ENCODE peak calls at places on chromosomes 12 and 14, in eight cellular contexts. Z is NCI-H1105 treated with DMSO at 0.1 percent for 48 hours, T is choroid plexus epithelial cell, G is brain microvascular endothelial cell, X is caudate nucleus, I is NCI-H1694 treated with DMSO at 0.1 percent for 48 hours, U is T-cell, A is naive B cell. E is an unnamed sample.

GRCh38 chr12:98845957-98846356 is 200.9 kb downstream of the APAF1 start:
- DNase-seq in T (no peak), X (no peak), G (no peak), Z (no peak), U (no peak), I (no peak), A (no peak), E (no peak)

GRCh38 chr12:29317556-29318363 is 63.2 kb downstream of the ERGIC2 start:
- DNase-seq in A (peak), T (peak), Z (peak), X (peak), G (peak), U (peak), I (peak), E (peak)

GRCh38 chr14:79363291-79363690 is 848.0 kb downstream of the DIO2 start:
- DNase-seq in G (no peak), I (no peak), U (no peak), A (no peak), T (peak), Z (peak), X (no peak), E (no peak)

GRCh38 chr12:1912580-1913376 is 5.7 kb downstream of the CACNA2D4 start:
- DNase-seq in I (no peak), A (no peak), T (no peak), X (no peak), Z (no peak), G (no peak), U (no peak), E (no peak)

GRCh38 chr12:128810182-128811127 is 13.3 kb downstream of the SLC15A4 start:
- DNase-seq in I (no peak), T (no peak), X (no peak), U (peak), Z (no peak), A (no peak), G (no peak), E (no peak)

GRCh38 chr12:954736-955135 is 5.2 kb upstream of the RAD52 start:
- DNase-seq in U (no peak), G (no peak), X (no peak), A (no peak), I (no peak), T (no peak), Z (no peak), E (no peak)

GRCh38 chr12:11706509-11707331 is 57.2 kb downstream of the ETV6 start:
- DNase-seq in G (no peak), Z (peak), U (no peak), I (no peak), A (no peak), X (no peak), T (peak), E (peak)

GRCh38 chr14:95313707-95314106 is 6.0 kb downstream of the CLMN start:
- DNase-seq in A (no peak), X (peak), T (peak), Z (no peak), I (no peak), U (no peak), G (peak), E (no peak)

GRCh38 chr12:75207338-75208083 is 2.1 kb downstream of the KCNC2 start:
- DNase-seq in Z (no peak), U (no peak), T (no peak), X (no peak), A (no peak), G (no peak), I (no peak), E (no peak)

GRCh38 chr12:87597114-87597513 is 432.1 kb downstream of the C12orf50 start:
- DNase-seq in A (no peak), U (no peak), I (no peak), Z (no peak), G (no peak), T (no peak), X (no peak), E (no peak)

GRCh38 chr12:42568952-42569916 is 20.3 kb downstream of the PRICKLE1 start:
- DNase-seq in X (no peak), A (peak), G (peak), T (peak), I (peak), U (no peak), Z (peak), E (no peak)

GRCh38 chr12:32519047-32519446 is 119.7 kb downstream of the FGD4 start:
- DNase-seq in Z (no peak), A (no peak), T (no peak), U (no peak), G (no peak), I (no peak), X (no peak), E (no peak)

GRCh38 chr14:104107611-104108569 is 22.4 kb downstream of the ASPG start:
- DNase-seq in X (no peak), I (no peak), G (no peak), U (no peak), A (no peak), T (no peak), Z (no peak), E (no peak)

GRCh38 chr12:132329036-132329738 is at the start of gene GALNT9:
- DNase-seq in T (peak), Z (no peak), U (peak), I (no peak), G (no peak), A (no peak), X (no peak), E (no peak)

GRCh38 chr12:99277988-99278387 is 369.6 kb upstream of the GARIN6 start:
- DNase-seq in G (no peak), X (no peak), Z (no peak), A (no peak), I (no peak), U (no peak), T (no peak), E (no peak)

GRCh38 chr14:93788557-93789365 is 476 bp upstream of the PRIMA1 start:
- DNase-seq in X (peak), A (no peak), I (peak), U (no peak), Z (peak), G (no peak), T (no peak), E (peak)

GRCh38 chr14:20611277-20611676 is 20.1 kb upstream of the RNASE12 start:
- DNase-seq in I (no peak), G (no peak), A (no peak), Z (no peak), U (no peak), X (no peak), T (no peak), E (no peak)

GRCh38 chr14:70894868-70895267 is 12.4 kb upstream of the PCNX1 start:
- DNase-seq in Z (no peak), U (no peak), X (no peak), G (no peak), A (no peak), T (peak), I (no peak), E (no peak)

GRCh38 chr12:14928946-14929345 is 9.4 kb downstream of the ERP27 start:
- DNase-seq in U (no peak), T (no peak), A (no peak), G (no peak), X (no peak), Z (no peak), I (no peak), E (no peak)

GRCh38 chr14:21227981-21228380 is 41.3 kb downstream of the HNRNPC start:
- DNase-seq in X (no peak), T (no peak), I (no peak), G (no peak), Z (no peak), A (no peak), U (no peak), E (no peak)

GRCh38 chr14:48974994-48975393 is 611.2 kb downstream of the RPS29 start:
- DNase-seq in X (no peak), I (no peak), U (no peak), A (no peak), Z (no peak), T (no peak), G (no peak), E (no peak)

GRCh38 chr12:90015228-90015627 is 306.6 kb upstream of the ATP2B1 start:
- DNase-seq in Z (no peak), I (no peak), A (no peak), X (no peak), U (no peak), G (no peak), T (no peak), E (no peak)

GRCh38 chr14:75188520-75189267 is 12.3 kb upstream of the TMED10 start:
- DNase-seq in U (peak), T (no peak), A (peak), Z (no peak), X (no peak), I (no peak), G (no peak), E (no peak)